ENCODE peak calls at places on chromosomes 3 and 15, in eight cellular contexts. Y is fibroblast of lung, K is ascending aorta, P is mammary epithelial cell, W is stomach, B is HCT116, J is A549, E is lung. Q is an unnamed sample.
A peak's percentile ranks its signal among the peaks of the same experiment; 100 is the strongest.

GRCh38 chr15:82168757-82169156 is 93.8 kb downstream of the EFL1 start:
- DNase-seq in P (no peak), K (no peak), B (no peak), E (no peak), Y (no peak), J (no peak), W (no peak), Q (no peak)

GRCh38 chr15:82066455-82066854 is 20.6 kb upstream of the MEX3B start:
- DNase-seq in W (no peak), B (no peak), Y (no peak), P (no peak), E (no peak), K (no peak), J (no peak), Q (no peak)

GRCh38 chr3:110946810-110947209 is 124.8 kb upstream of the NECTIN3 start:
- DNase-seq in B (no peak), J (no peak), P (no peak), E (no peak), W (no peak), Y (no peak), K (no peak), Q (no peak)

GRCh38 chr3:13878711-13879101 is 1.2 kb downstream of the WNT7A start:
- DNase-seq in Y (no peak), K (no peak), J (peak; percentile 32), E (no peak), W (no peak), B (no peak), P (no peak), Q (no peak)

GRCh38 chr3:138724433-138724832 is 110.3 kb downstream of the PIK3CB start:
- DNase-seq in J (no peak), W (no peak), E (no peak), Y (no peak), K (no peak), B (no peak), P (no peak), Q (no peak)

GRCh38 chr15:26772588-26773484 is at the start of gene GABRB3:
- DNase-seq in P (no peak), B (no peak), Y (peak; percentile 17), W (peak; percentile 69), J (peak; percentile 47), K (no peak), E (peak; percentile 40), Q (no peak)

GRCh38 chr3:37993811-37994638 is 3.4 kb downstream of the VILL start:
- DNase-seq in B (no peak), W (peak; percentile 52), E (peak; percentile 79), K (peak; percentile 88), P (no peak), Y (peak; percentile 83), J (no peak), Q (no peak)

GRCh38 chr3:68974711-68975110 is 38.8 kb downstream of the EOGT start:
- DNase-seq in K (no peak), J (no peak), P (no peak), Y (no peak), E (no peak), W (no peak), B (no peak), Q (no peak)

GRCh38 chr3:173399001-173399400 is 1.5 kb downstream of the NLGN1 start:
- DNase-seq in B (no peak), Y (no peak), W (no peak), P (no peak), E (no peak), J (no peak), K (no peak), Q (no peak)

GRCh38 chr3:40720351-40720750 is 195.6 kb downstream of the ZNF621 start:
- DNase-seq in W (no peak), E (no peak), J (no peak), K (no peak), Y (no peak), P (no peak), B (no peak), Q (no peak)

GRCh38 chr15:89783111-89783860 is 7.2 kb downstream of the MESP2 start:
- DNase-seq in E (no peak), P (no peak), Y (peak; percentile 70), J (no peak), W (no peak), B (no peak), K (no peak), Q (no peak)

GRCh38 chr3:23923786-23924185 is 6.9 kb downstream of the RPL15 start:
- DNase-seq in J (no peak), W (no peak), P (no peak), Y (peak; percentile 84), K (no peak), B (no peak), E (no peak), Q (no peak)

GRCh38 chr15:73996939-73997338 is 2.4 kb downstream of the PML start:
- DNase-seq in B (no peak), J (no peak), E (no peak), P (peak; percentile 79), K (no peak), Y (no peak), W (no peak), Q (no peak)

GRCh38 chr3:179716811-179717210 is 64.0 kb downstream of the USP13 start:
- DNase-seq in W (no peak), B (no peak), K (no peak), P (peak; percentile 57), J (no peak), E (no peak), Y (peak; percentile 97), Q (no peak)
- H3K27ac ChIP-seq in W (no peak overlapping the region), B (no peak overlapping the region), K (no peak overlapping the region), P (no peak overlapping the region), J (no peak overlapping the region), E (no peak overlapping the region), Y (peak overlapping the region; percentile 84), Q (no peak overlapping the region)

DNA sequence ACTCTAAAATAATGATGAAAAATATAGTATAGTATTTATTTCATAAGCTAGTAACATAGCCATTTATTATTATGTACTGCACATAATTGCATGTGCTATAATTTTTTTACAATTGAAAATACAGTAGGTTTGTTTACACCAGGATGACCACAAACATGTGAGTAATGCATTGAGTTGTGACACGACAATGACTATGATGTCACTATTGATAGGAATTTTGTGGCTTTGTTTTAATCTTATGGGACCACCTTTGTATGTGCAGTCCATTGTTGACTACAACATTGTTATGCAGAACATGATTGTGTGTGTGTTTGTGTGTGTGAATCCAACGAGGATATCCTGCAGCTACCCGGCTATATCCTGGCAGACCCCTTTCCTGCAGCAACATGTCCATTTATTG is 372.2 kb upstream of the MCTP2 start:
- DNase-seq in Y (no peak), E (no peak), P (no peak), B (no peak), J (no peak), W (no peak), K (no peak), Q (no peak)
- TF ChIP-seq CTCF in Y (no peak), E (no peak), P (no peak), B (no peak), J (no peak), W (no peak), K (no peak), Q (no peak)

GRCh38 chr3:99681512-99681911 is 43.1 kb downstream of the COL8A1 start:
- DNase-seq in K (no peak), E (no peak), Y (no peak), B (no peak), W (no peak), J (no peak), P (no peak), Q (no peak)

GRCh38 chr3:99681976-99682375 is 43.6 kb downstream of the COL8A1 start:
- DNase-seq in W (no peak), J (no peak), P (no peak), K (no peak), Y (no peak), E (no peak), B (no peak), Q (no peak)

GRCh38 chr3:99683465-99683864 is 45.1 kb downstream of the COL8A1 start:
- DNase-seq in E (no peak), J (no peak), Y (peak; percentile 76), B (no peak), P (no peak), K (no peak), W (no peak), Q (no peak)

GRCh38 chr3:99678023-99678422 is 39.6 kb downstream of the COL8A1 start:
- DNase-seq in E (no peak), K (peak; percentile 83), W (no peak), P (peak; percentile 87), B (no peak), J (no peak), Y (peak; percentile 97), Q (no peak)

GRCh38 chr3:99678926-99679325 is 40.5 kb downstream of the COL8A1 start:
- DNase-seq in E (no peak), J (no peak), P (no peak), B (no peak), Y (no peak), W (no peak), K (no peak), Q (no peak)
- H3K27ac ChIP-seq in E (no peak overlapping the region), J (no peak overlapping the region), P (no peak overlapping the region), B (no peak overlapping the region), Y (no peak overlapping the region), W (no peak overlapping the region), K (peak overlapping the region; percentile 41), Q (no peak overlapping the region)

GRCh38 chr15:64093627-64094417 is at the start of gene CIAO2A:
- DNase-seq in W (peak; percentile 95), P (peak; percentile 99), E (peak; percentile 97), Y (peak; percentile 98), J (peak; percentile 96), K (peak; percentile 98), B (peak; percentile 99), Q (peak; percentile 94)

GRCh38 chr15:64095431-64095794 is 369 bp upstream of the SNX1 start:
- DNase-seq in K (no peak), B (no peak), J (no peak), P (no peak), W (no peak), Y (no peak), E (no peak), Q (no peak)

GRCh38 chr15:64090527-64090926 is 3.1 kb downstream of the CIAO2A start:
- DNase-seq in B (no peak), K (no peak), Y (no peak), E (no peak), J (no peak), W (no peak), P (no peak), Q (no peak)

GRCh38 chr15:64092075-64092820 is 1.4 kb downstream of the CIAO2A start:
- DNase-seq in K (no peak), J (no peak), P (no peak), W (no peak), E (no peak), Y (no peak), B (no peak), Q (no peak)

DNA sequence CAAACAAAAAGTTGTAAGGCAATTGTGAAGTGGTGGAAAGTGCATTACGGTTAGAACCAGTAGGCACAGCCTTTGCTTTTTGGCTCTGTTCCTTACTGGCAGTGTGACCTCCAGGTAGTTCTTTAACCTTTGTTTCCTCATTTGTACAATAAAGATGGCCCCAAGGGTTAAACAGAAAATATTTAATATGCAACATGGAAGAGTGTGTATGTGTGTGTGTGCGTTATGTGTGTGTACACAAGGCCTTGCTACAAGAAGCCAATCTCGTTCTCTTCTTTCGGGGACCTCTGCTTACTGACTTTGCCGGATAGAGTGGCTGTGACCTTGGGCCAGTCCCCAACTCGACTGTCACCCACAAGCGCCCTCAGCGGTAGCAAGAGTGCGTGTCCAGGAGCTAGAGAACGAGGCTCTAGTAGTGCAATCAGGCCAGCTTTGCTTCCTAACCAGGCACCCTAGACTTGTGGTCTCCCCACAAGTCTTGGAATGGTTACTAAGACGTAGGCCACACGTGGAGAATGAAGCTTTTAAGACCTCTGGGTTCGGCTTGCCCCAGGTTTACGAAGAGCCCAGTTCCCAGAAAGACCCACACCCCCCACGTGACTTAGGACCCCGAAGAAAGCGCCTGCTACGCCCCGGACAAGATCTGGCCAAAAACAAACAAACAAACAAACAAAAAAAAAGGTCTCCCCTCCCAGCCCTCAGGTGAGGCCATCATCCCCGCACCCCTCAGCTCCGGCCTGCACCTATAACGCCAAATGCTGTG is 593 bp downstream of the CIAO2A start:
- DNase-seq in E (peak; percentile 34), Y (peak; percentile 80), W (peak; percentile 50), P (peak; percentile 38), K (no peak), J (peak; percentile 56), B (no peak), Q (peak; percentile 35)
- TF ChIP-seq CTCF in E (no peak), Y (no peak), W (no peak), P (peak; percentile 11), K (no peak), J (no peak), B (no peak), Q (peak; percentile 19)